ENCODE peak calls at places on chromosomes 12 and 14, in nine cellular contexts. One of them, this sample, is unnamed.

GRCh38 chr12:24852420-24852819 is 96.5 kb downstream of the BCAT1 start:
- DNase-seq in NCI-H446: no peak
- DNase-seq in A673: no peak
- DNase-seq in head of caudate nucleus: no peak
- DNase-seq in heart left ventricle: no peak
- DNase-seq in spleen: no peak
- DNase-seq in psoas muscle: no peak
- DNase-seq in HFFc6: no peak
- DNase-seq in GM23248: peak
- DNase-seq in this sample: no peak

GRCh38 chr14:78319826-78320635 is 149.9 kb downstream of the NRXN3 start:
- DNase-seq in NCI-H446: no peak
- DNase-seq in heart left ventricle: no peak
- DNase-seq in A673: no peak
- DNase-seq in spleen: no peak
- DNase-seq in head of caudate nucleus: no peak
- DNase-seq in HFFc6: no peak
- DNase-seq in psoas muscle: no peak
- DNase-seq in GM23248: no peak
- DNase-seq in this sample: no peak

GRCh38 chr12:31874961-31875608 is 84.1 kb upstream of the RESF1 start:
- DNase-seq in A673: peak
- DNase-seq in HFFc6: peak
- DNase-seq in psoas muscle: peak
- DNase-seq in heart left ventricle: peak
- DNase-seq in GM23248: peak
- DNase-seq in NCI-H446: no peak
- DNase-seq in spleen: peak
- DNase-seq in head of caudate nucleus: no peak
- DNase-seq in this sample: peak

GRCh38 chr12:111068281-111068680 is 147.9 kb upstream of the MYL2 start:
- DNase-seq in heart left ventricle: no peak
- DNase-seq in spleen: peak
- DNase-seq in psoas muscle: no peak
- DNase-seq in GM23248: no peak
- DNase-seq in A673: peak
- DNase-seq in head of caudate nucleus: peak
- DNase-seq in HFFc6: no peak
- DNase-seq in NCI-H446: no peak
- DNase-seq in this sample: no peak

GRCh38 chr12:65925626-65926025 is 101.3 kb downstream of the HMGA2 start:
- DNase-seq in spleen: no peak
- DNase-seq in A673: peak
- DNase-seq in psoas muscle: no peak
- DNase-seq in head of caudate nucleus: peak
- DNase-seq in HFFc6: no peak
- DNase-seq in NCI-H446: no peak
- DNase-seq in heart left ventricle: no peak
- DNase-seq in GM23248: no peak
- DNase-seq in this sample: no peak

GRCh38 chr14:57737598-57737997 is 128.3 kb downstream of the SLC35F4 start:
- DNase-seq in GM23248: no peak
- DNase-seq in psoas muscle: no peak
- DNase-seq in heart left ventricle: no peak
- DNase-seq in spleen: no peak
- DNase-seq in head of caudate nucleus: no peak
- DNase-seq in A673: peak
- DNase-seq in NCI-H446: no peak
- DNase-seq in HFFc6: no peak
- DNase-seq in this sample: no peak

GRCh38 chr12:14664434-14665023 is 31.9 kb downstream of the GUCY2C start:
- DNase-seq in spleen: no peak
- DNase-seq in head of caudate nucleus: peak
- DNase-seq in psoas muscle: no peak
- DNase-seq in HFFc6: peak
- DNase-seq in NCI-H446: peak
- DNase-seq in heart left ventricle: no peak
- DNase-seq in A673: peak
- DNase-seq in GM23248: peak
- DNase-seq in this sample: no peak

GRCh38 chr12:125292700-125293099 is 227.5 kb downstream of the AACS start:
- DNase-seq in heart left ventricle: no peak
- DNase-seq in psoas muscle: no peak
- DNase-seq in head of caudate nucleus: no peak
- DNase-seq in NCI-H446: no peak
- DNase-seq in GM23248: no peak
- DNase-seq in spleen: no peak
- DNase-seq in HFFc6: no peak
- DNase-seq in A673: no peak
- DNase-seq in this sample: no peak

GRCh38 chr12:97555547-97556200 is 93.1 kb downstream of the RMST start:
- DNase-seq in GM23248: no peak
- DNase-seq in spleen: no peak
- DNase-seq in NCI-H446: no peak
- DNase-seq in head of caudate nucleus: no peak
- DNase-seq in A673: no peak
- DNase-seq in HFFc6: no peak
- DNase-seq in heart left ventricle: no peak
- DNase-seq in psoas muscle: no peak
- DNase-seq in this sample: no peak

GRCh38 chr12:124520896-124521295 is 46.5 kb downstream of the NCOR2 start:
- DNase-seq in spleen: no peak
- DNase-seq in psoas muscle: no peak
- DNase-seq in NCI-H446: no peak
- DNase-seq in HFFc6: no peak
- DNase-seq in GM23248: no peak
- DNase-seq in heart left ventricle: no peak
- DNase-seq in A673: no peak
- DNase-seq in head of caudate nucleus: no peak
- DNase-seq in this sample: no peak

GRCh38 chr14:90154110-90154509 is 92.3 kb downstream of the KCNK13 start:
- DNase-seq in HFFc6: no peak
- DNase-seq in spleen: no peak
- DNase-seq in A673: no peak
- DNase-seq in heart left ventricle: no peak
- DNase-seq in NCI-H446: no peak
- DNase-seq in head of caudate nucleus: no peak
- DNase-seq in GM23248: no peak
- DNase-seq in psoas muscle: no peak
- DNase-seq in this sample: no peak

GRCh38 chr12:46400406-46400805 is 27.8 kb upstream of the SLC38A2 start:
- DNase-seq in spleen: no peak
- DNase-seq in psoas muscle: no peak
- DNase-seq in GM23248: peak
- DNase-seq in NCI-H446: no peak
- DNase-seq in HFFc6: peak
- DNase-seq in A673: no peak
- DNase-seq in head of caudate nucleus: no peak
- DNase-seq in heart left ventricle: no peak
- DNase-seq in this sample: no peak

GRCh38 chr14:49173765-49174373 is 412.3 kb downstream of the RPS29 start:
- DNase-seq in head of caudate nucleus: peak
- DNase-seq in GM23248: peak
- DNase-seq in heart left ventricle: no peak
- DNase-seq in psoas muscle: no peak
- DNase-seq in NCI-H446: peak
- DNase-seq in A673: peak
- DNase-seq in spleen: no peak
- DNase-seq in HFFc6: peak
- DNase-seq in this sample: peak

GRCh38 chr14:63677891-63678379 is 36.3 kb upstream of the WDR89 start:
- DNase-seq in heart left ventricle: no peak
- DNase-seq in HFFc6: peak
- DNase-seq in spleen: no peak
- DNase-seq in psoas muscle: no peak
- DNase-seq in GM23248: peak
- DNase-seq in head of caudate nucleus: no peak
- DNase-seq in NCI-H446: no peak
- DNase-seq in A673: peak
- DNase-seq in this sample: no peak

GRCh38 chr12:113092478-113093408 is 36.2 kb downstream of the DTX1 start:
- DNase-seq in NCI-H446: no peak
- DNase-seq in psoas muscle: peak
- DNase-seq in HFFc6: no peak
- DNase-seq in spleen: peak
- DNase-seq in heart left ventricle: peak
- DNase-seq in A673: no peak
- DNase-seq in head of caudate nucleus: peak
- DNase-seq in GM23248: peak
- DNase-seq in this sample: no peak

GRCh38 chr12:106307176-106307575 is 4.6 kb downstream of the TCP11L2 start:
- DNase-seq in spleen: no peak
- DNase-seq in HFFc6: no peak
- DNase-seq in GM23248: no peak
- DNase-seq in NCI-H446: no peak
- DNase-seq in A673: no peak
- DNase-seq in head of caudate nucleus: no peak
- DNase-seq in psoas muscle: no peak
- DNase-seq in heart left ventricle: no peak
- DNase-seq in this sample: no peak

GRCh38 chr12:78696267-78696666 is 168.3 kb upstream of the SYT1 start:
- DNase-seq in heart left ventricle: no peak
- DNase-seq in GM23248: no peak
- DNase-seq in A673: no peak
- DNase-seq in NCI-H446: no peak
- DNase-seq in spleen: no peak
- DNase-seq in psoas muscle: no peak
- DNase-seq in HFFc6: no peak
- DNase-seq in head of caudate nucleus: no peak
- DNase-seq in this sample: no peak

GRCh38 chr14:88168498-88169165 is 154.4 kb downstream of the KCNK10 start:
- DNase-seq in HFFc6: peak
- DNase-seq in A673: peak
- DNase-seq in GM23248: peak
- DNase-seq in head of caudate nucleus: peak
- DNase-seq in psoas muscle: no peak
- DNase-seq in NCI-H446: peak
- DNase-seq in spleen: peak
- DNase-seq in heart left ventricle: no peak
- DNase-seq in this sample: no peak

GRCh38 chr12:78865297-78865955 is 852 bp downstream of the SYT1 start:
- DNase-seq in spleen: no peak
- DNase-seq in A673: peak
- DNase-seq in HFFc6: no peak
- DNase-seq in NCI-H446: peak
- DNase-seq in GM23248: no peak
- DNase-seq in psoas muscle: no peak
- DNase-seq in head of caudate nucleus: peak
- DNase-seq in heart left ventricle: no peak
- DNase-seq in this sample: no peak

GRCh38 chr12:64639466-64639865 is 29.2 kb downstream of the RASSF3 start:
- DNase-seq in GM23248: no peak
- DNase-seq in NCI-H446: no peak
- DNase-seq in psoas muscle: no peak
- DNase-seq in head of caudate nucleus: no peak
- DNase-seq in heart left ventricle: no peak
- DNase-seq in HFFc6: no peak
- DNase-seq in A673: no peak
- DNase-seq in spleen: no peak
- DNase-seq in this sample: no peak

GRCh38 chr12:6647083-6647604 is at the start of gene ACRBP:
- DNase-seq in spleen: peak
- DNase-seq in A673: peak
- DNase-seq in GM23248: peak
- DNase-seq in psoas muscle: peak
- DNase-seq in HFFc6: no peak
- DNase-seq in head of caudate nucleus: peak
- DNase-seq in heart left ventricle: peak
- DNase-seq in NCI-H446: no peak
- DNase-seq in this sample: no peak

GRCh38 chr14:46999661-47000060 is 348.1 kb upstream of the RPL10L start:
- DNase-seq in A673: no peak
- DNase-seq in GM23248: no peak
- DNase-seq in heart left ventricle: no peak
- DNase-seq in HFFc6: no peak
- DNase-seq in spleen: no peak
- DNase-seq in NCI-H446: no peak
- DNase-seq in psoas muscle: no peak
- DNase-seq in head of caudate nucleus: no peak
- DNase-seq in this sample: no peak

GRCh38 chr12:54680374-54680773 is 32.2 kb upstream of the DCD start:
- DNase-seq in HFFc6: peak
- DNase-seq in spleen: no peak
- DNase-seq in heart left ventricle: no peak
- DNase-seq in GM23248: peak
- DNase-seq in psoas muscle: no peak
- DNase-seq in head of caudate nucleus: no peak
- DNase-seq in NCI-H446: no peak
- DNase-seq in A673: peak
- DNase-seq in this sample: no peak